ENCODE peak calls at places on chromosomes 16 and 17, in eight cellular contexts. One of them, this sample, is unnamed.

GRCh38 chr17:51128089-51128488 is 7.4 kb upstream of the SPAG9 start:
- DNase-seq in Kasumi-1: no peak
- DNase-seq in hippocampal formation: no peak
- DNase-seq in nephron progenitor cell: no peak
- DNase-seq in BJ: no peak
- DNase-seq in naive thymus-derived CD8-positive, alpha-beta T cell: no peak
- DNase-seq in NCI-H2029 treated with DMSO at 0.1 percent for 48 hours: no peak
- DNase-seq in activated CD4-positive, alpha-beta T cell treated with anti-CD3 and anti-CD28 coated beads for 48 hours: peak; percentile 30
- DNase-seq in this sample: peak; percentile 31

GRCh38 chr16:22386976-22387375 is 12.6 kb upstream of the CDR2 start:
- DNase-seq in naive thymus-derived CD8-positive, alpha-beta T cell: no peak
- DNase-seq in Kasumi-1: no peak
- DNase-seq in nephron progenitor cell: no peak
- DNase-seq in activated CD4-positive, alpha-beta T cell treated with anti-CD3 and anti-CD28 coated beads for 48 hours: no peak
- DNase-seq in hippocampal formation: no peak
- DNase-seq in BJ: peak; percentile 95
- DNase-seq in NCI-H2029 treated with DMSO at 0.1 percent for 48 hours: no peak
- DNase-seq in this sample: peak; percentile 61

GRCh38 chr17:49494399-49494798 is 694 bp upstream of the NGFR start:
- DNase-seq in hippocampal formation: no peak
- DNase-seq in Kasumi-1: no peak
- DNase-seq in NCI-H2029 treated with DMSO at 0.1 percent for 48 hours: no peak
- DNase-seq in activated CD4-positive, alpha-beta T cell treated with anti-CD3 and anti-CD28 coated beads for 48 hours: no peak
- DNase-seq in naive thymus-derived CD8-positive, alpha-beta T cell: no peak
- DNase-seq in nephron progenitor cell: no peak
- DNase-seq in BJ: no peak
- DNase-seq in this sample: no peak

GRCh38 chr16:59385953-59386352 is 651.8 kb upstream of the GOT2 start:
- DNase-seq in naive thymus-derived CD8-positive, alpha-beta T cell: no peak
- DNase-seq in BJ: peak; percentile 89
- DNase-seq in NCI-H2029 treated with DMSO at 0.1 percent for 48 hours: no peak
- DNase-seq in hippocampal formation: no peak
- DNase-seq in activated CD4-positive, alpha-beta T cell treated with anti-CD3 and anti-CD28 coated beads for 48 hours: no peak
- DNase-seq in nephron progenitor cell: no peak
- DNase-seq in Kasumi-1: no peak
- DNase-seq in this sample: peak; percentile 63

GRCh38 chr16:17467923-17468540 is 2.7 kb downstream of the XYLT1 start:
- DNase-seq in naive thymus-derived CD8-positive, alpha-beta T cell: peak; percentile 40
- DNase-seq in Kasumi-1: peak; percentile 32
- DNase-seq in activated CD4-positive, alpha-beta T cell treated with anti-CD3 and anti-CD28 coated beads for 48 hours: peak; percentile 52
- DNase-seq in hippocampal formation: peak; percentile 71
- DNase-seq in NCI-H2029 treated with DMSO at 0.1 percent for 48 hours: peak; percentile 38
- DNase-seq in nephron progenitor cell: peak; percentile 70
- DNase-seq in BJ: no peak
- DNase-seq in this sample: peak; percentile 93

GRCh38 chr16:58652741-58653140 is 23.1 kb upstream of the CNOT1 start:
- DNase-seq in naive thymus-derived CD8-positive, alpha-beta T cell: no peak
- DNase-seq in activated CD4-positive, alpha-beta T cell treated with anti-CD3 and anti-CD28 coated beads for 48 hours: no peak
- DNase-seq in nephron progenitor cell: peak; percentile 16
- DNase-seq in NCI-H2029 treated with DMSO at 0.1 percent for 48 hours: no peak
- DNase-seq in hippocampal formation: no peak
- DNase-seq in BJ: no peak
- DNase-seq in Kasumi-1: no peak
- DNase-seq in this sample: peak; percentile 50

GRCh38 chr17:65278050-65278819 is 141.1 kb downstream of the RGS9 start:
- DNase-seq in hippocampal formation: peak; percentile 0
- DNase-seq in activated CD4-positive, alpha-beta T cell treated with anti-CD3 and anti-CD28 coated beads for 48 hours: peak; percentile 48
- DNase-seq in BJ: no peak
- DNase-seq in nephron progenitor cell: peak; percentile 78
- DNase-seq in naive thymus-derived CD8-positive, alpha-beta T cell: peak; percentile 9
- DNase-seq in NCI-H2029 treated with DMSO at 0.1 percent for 48 hours: peak; percentile 2
- DNase-seq in Kasumi-1: peak; percentile 53
- DNase-seq in this sample: peak; percentile 83

GRCh38 chr17:73637866-73638265 is 6.4 kb downstream of the SDK2 start:
- DNase-seq in Kasumi-1: no peak
- DNase-seq in naive thymus-derived CD8-positive, alpha-beta T cell: no peak
- DNase-seq in nephron progenitor cell: no peak
- DNase-seq in hippocampal formation: no peak
- DNase-seq in NCI-H2029 treated with DMSO at 0.1 percent for 48 hours: no peak
- DNase-seq in BJ: no peak
- DNase-seq in activated CD4-positive, alpha-beta T cell treated with anti-CD3 and anti-CD28 coated beads for 48 hours: no peak
- DNase-seq in this sample: no peak

GRCh38 chr17:22515599-22515998 is 823.3 kb downstream of the KCNJ18 start:
- DNase-seq in naive thymus-derived CD8-positive, alpha-beta T cell: no peak
- DNase-seq in NCI-H2029 treated with DMSO at 0.1 percent for 48 hours: no peak
- DNase-seq in BJ: no peak
- DNase-seq in hippocampal formation: no peak
- DNase-seq in Kasumi-1: no peak
- DNase-seq in activated CD4-positive, alpha-beta T cell treated with anti-CD3 and anti-CD28 coated beads for 48 hours: no peak
- DNase-seq in nephron progenitor cell: no peak
- DNase-seq in this sample: no peak

GRCh38 chr16:85832578-85833539 is 33.4 kb downstream of the COX4I1 start:
- DNase-seq in NCI-H2029 treated with DMSO at 0.1 percent for 48 hours: no peak
- DNase-seq in hippocampal formation: no peak
- DNase-seq in nephron progenitor cell: no peak
- DNase-seq in Kasumi-1: peak; percentile 12
- DNase-seq in activated CD4-positive, alpha-beta T cell treated with anti-CD3 and anti-CD28 coated beads for 48 hours: no peak
- DNase-seq in naive thymus-derived CD8-positive, alpha-beta T cell: no peak
- DNase-seq in BJ: no peak
- DNase-seq in this sample: no peak

GRCh38 chr16:72068930-72069329 is 5.9 kb downstream of the HPR start:
- DNase-seq in nephron progenitor cell: no peak
- DNase-seq in Kasumi-1: no peak
- DNase-seq in activated CD4-positive, alpha-beta T cell treated with anti-CD3 and anti-CD28 coated beads for 48 hours: no peak
- DNase-seq in NCI-H2029 treated with DMSO at 0.1 percent for 48 hours: no peak
- DNase-seq in naive thymus-derived CD8-positive, alpha-beta T cell: no peak
- DNase-seq in hippocampal formation: no peak
- DNase-seq in BJ: no peak
- DNase-seq in this sample: no peak

GRCh38 chr17:13776027-13776551 is 174.4 kb upstream of the HS3ST3A1 start:
- DNase-seq in NCI-H2029 treated with DMSO at 0.1 percent for 48 hours: no peak
- DNase-seq in hippocampal formation: no peak
- DNase-seq in Kasumi-1: no peak
- DNase-seq in BJ: no peak
- DNase-seq in naive thymus-derived CD8-positive, alpha-beta T cell: no peak
- DNase-seq in activated CD4-positive, alpha-beta T cell treated with anti-CD3 and anti-CD28 coated beads for 48 hours: no peak
- DNase-seq in nephron progenitor cell: no peak
- DNase-seq in this sample: peak; percentile 4

GRCh38 chr16:2037115-2037514 is 10.4 kb downstream of the NHERF2 start:
- DNase-seq in BJ: no peak
- DNase-seq in naive thymus-derived CD8-positive, alpha-beta T cell: no peak
- DNase-seq in NCI-H2029 treated with DMSO at 0.1 percent for 48 hours: no peak
- DNase-seq in nephron progenitor cell: no peak
- DNase-seq in hippocampal formation: no peak
- DNase-seq in activated CD4-positive, alpha-beta T cell treated with anti-CD3 and anti-CD28 coated beads for 48 hours: no peak
- DNase-seq in Kasumi-1: no peak
- DNase-seq in this sample: no peak

GRCh38 chr17:40350410-40351184 is 13.9 kb downstream of the GJD3 start:
- DNase-seq in NCI-H2029 treated with DMSO at 0.1 percent for 48 hours: no peak
- DNase-seq in Kasumi-1: no peak
- DNase-seq in activated CD4-positive, alpha-beta T cell treated with anti-CD3 and anti-CD28 coated beads for 48 hours: no peak
- DNase-seq in naive thymus-derived CD8-positive, alpha-beta T cell: no peak
- DNase-seq in nephron progenitor cell: peak; percentile 94
- DNase-seq in hippocampal formation: no peak
- DNase-seq in BJ: no peak
- DNase-seq in this sample: peak; percentile 95

GRCh38 chr16:2333772-2334379 is 6.7 kb downstream of the ABCA3 start:
- DNase-seq in hippocampal formation: no peak
- DNase-seq in naive thymus-derived CD8-positive, alpha-beta T cell: no peak
- DNase-seq in BJ: no peak
- DNase-seq in nephron progenitor cell: no peak
- DNase-seq in Kasumi-1: no peak
- DNase-seq in activated CD4-positive, alpha-beta T cell treated with anti-CD3 and anti-CD28 coated beads for 48 hours: no peak
- DNase-seq in NCI-H2029 treated with DMSO at 0.1 percent for 48 hours: no peak
- DNase-seq in this sample: peak; percentile 28

GRCh38 chr17:17526369-17526768 is 30.2 kb upstream of the RASD1 start:
- DNase-seq in hippocampal formation: no peak
- DNase-seq in BJ: no peak
- DNase-seq in naive thymus-derived CD8-positive, alpha-beta T cell: no peak
- DNase-seq in activated CD4-positive, alpha-beta T cell treated with anti-CD3 and anti-CD28 coated beads for 48 hours: no peak
- DNase-seq in NCI-H2029 treated with DMSO at 0.1 percent for 48 hours: no peak
- DNase-seq in Kasumi-1: no peak
- DNase-seq in nephron progenitor cell: no peak
- DNase-seq in this sample: no peak

GRCh38 chr17:81256616-81257015 is 17.5 kb downstream of the NDUFAF8 start:
- DNase-seq in hippocampal formation: no peak
- DNase-seq in NCI-H2029 treated with DMSO at 0.1 percent for 48 hours: no peak
- DNase-seq in naive thymus-derived CD8-positive, alpha-beta T cell: no peak
- DNase-seq in activated CD4-positive, alpha-beta T cell treated with anti-CD3 and anti-CD28 coated beads for 48 hours: no peak
- DNase-seq in nephron progenitor cell: no peak
- DNase-seq in Kasumi-1: no peak
- DNase-seq in BJ: no peak
- DNase-seq in this sample: no peak

GRCh38 chr16:14011846-14012245 is 59.3 kb upstream of the MRTFB start:
- DNase-seq in Kasumi-1: no peak
- DNase-seq in nephron progenitor cell: no peak
- DNase-seq in NCI-H2029 treated with DMSO at 0.1 percent for 48 hours: no peak
- DNase-seq in naive thymus-derived CD8-positive, alpha-beta T cell: no peak
- DNase-seq in BJ: no peak
- DNase-seq in hippocampal formation: no peak
- DNase-seq in activated CD4-positive, alpha-beta T cell treated with anti-CD3 and anti-CD28 coated beads for 48 hours: no peak
- DNase-seq in this sample: no peak

GRCh38 chr16:58733248-58733670 is 857 bp downstream of the GOT2 start:
- DNase-seq in BJ: no peak
- DNase-seq in naive thymus-derived CD8-positive, alpha-beta T cell: no peak
- DNase-seq in Kasumi-1: no peak
- DNase-seq in nephron progenitor cell: peak; percentile 60
- DNase-seq in NCI-H2029 treated with DMSO at 0.1 percent for 48 hours: no peak
- DNase-seq in hippocampal formation: no peak
- DNase-seq in activated CD4-positive, alpha-beta T cell treated with anti-CD3 and anti-CD28 coated beads for 48 hours: no peak
- DNase-seq in this sample: no peak

GRCh38 chr16:27455700-27456099 is 53.7 kb downstream of the IL21R start:
- DNase-seq in naive thymus-derived CD8-positive, alpha-beta T cell: peak; percentile 47
- DNase-seq in Kasumi-1: peak; percentile 54
- DNase-seq in BJ: no peak
- DNase-seq in hippocampal formation: no peak
- DNase-seq in NCI-H2029 treated with DMSO at 0.1 percent for 48 hours: no peak
- DNase-seq in activated CD4-positive, alpha-beta T cell treated with anti-CD3 and anti-CD28 coated beads for 48 hours: no peak
- DNase-seq in nephron progenitor cell: no peak
- DNase-seq in this sample: peak; percentile 88

GRCh38 chr17:65729207-65729606 is 167.8 kb upstream of the AXIN2 start:
- DNase-seq in BJ: no peak
- DNase-seq in Kasumi-1: no peak
- DNase-seq in nephron progenitor cell: no peak
- DNase-seq in NCI-H2029 treated with DMSO at 0.1 percent for 48 hours: no peak
- DNase-seq in activated CD4-positive, alpha-beta T cell treated with anti-CD3 and anti-CD28 coated beads for 48 hours: no peak
- DNase-seq in naive thymus-derived CD8-positive, alpha-beta T cell: no peak
- DNase-seq in hippocampal formation: no peak
- DNase-seq in this sample: no peak

GRCh38 chr17:78412403-78412802 is 34.0 kb downstream of the PGS1 start:
- DNase-seq in naive thymus-derived CD8-positive, alpha-beta T cell: peak; percentile 53
- DNase-seq in nephron progenitor cell: no peak
- DNase-seq in activated CD4-positive, alpha-beta T cell treated with anti-CD3 and anti-CD28 coated beads for 48 hours: peak; percentile 69
- DNase-seq in Kasumi-1: peak; percentile 62
- DNase-seq in hippocampal formation: no peak
- DNase-seq in BJ: no peak
- DNase-seq in NCI-H2029 treated with DMSO at 0.1 percent for 48 hours: no peak
- DNase-seq in this sample: peak; percentile 46

GRCh38 chr16:29148867-29149272 is 164.0 kb downstream of the LAT start:
- DNase-seq in nephron progenitor cell: no peak
- DNase-seq in NCI-H2029 treated with DMSO at 0.1 percent for 48 hours: no peak
- DNase-seq in Kasumi-1: no peak
- DNase-seq in BJ: no peak
- DNase-seq in activated CD4-positive, alpha-beta T cell treated with anti-CD3 and anti-CD28 coated beads for 48 hours: peak; percentile 64
- DNase-seq in naive thymus-derived CD8-positive, alpha-beta T cell: peak; percentile 95
- DNase-seq in hippocampal formation: no peak
- DNase-seq in this sample: no peak

GRCh38 chr17:50672831-50673551 is 34.7 kb downstream of the ANKRD40 start:
- DNase-seq in NCI-H2029 treated with DMSO at 0.1 percent for 48 hours: no peak
- DNase-seq in naive thymus-derived CD8-positive, alpha-beta T cell: no peak
- DNase-seq in activated CD4-positive, alpha-beta T cell treated with anti-CD3 and anti-CD28 coated beads for 48 hours: no peak
- DNase-seq in BJ: no peak
- DNase-seq in nephron progenitor cell: no peak
- DNase-seq in Kasumi-1: no peak
- DNase-seq in hippocampal formation: no peak
- DNase-seq in this sample: no peak

GRCh38 chr16:30786936-30787612 is at the start of gene ZNF629:
- DNase-seq in naive thymus-derived CD8-positive, alpha-beta T cell: peak; percentile 28
- DNase-seq in NCI-H2029 treated with DMSO at 0.1 percent for 48 hours: no peak
- DNase-seq in hippocampal formation: peak; percentile 74
- DNase-seq in Kasumi-1: peak; percentile 34
- DNase-seq in nephron progenitor cell: peak; percentile 77
- DNase-seq in activated CD4-positive, alpha-beta T cell treated with anti-CD3 and anti-CD28 coated beads for 48 hours: peak; percentile 44
- DNase-seq in BJ: no peak
- DNase-seq in this sample: peak; percentile 94

GRCh38 chr17:2396568-2397246 is 4.2 kb downstream of the MNT start:
- DNase-seq in BJ: peak; percentile 91
- DNase-seq in hippocampal formation: no peak
- DNase-seq in activated CD4-positive, alpha-beta T cell treated with anti-CD3 and anti-CD28 coated beads for 48 hours: peak; percentile 70
- DNase-seq in naive thymus-derived CD8-positive, alpha-beta T cell: peak; percentile 40
- DNase-seq in nephron progenitor cell: peak; percentile 92
- DNase-seq in Kasumi-1: peak; percentile 82
- DNase-seq in NCI-H2029 treated with DMSO at 0.1 percent for 48 hours: no peak
- DNase-seq in this sample: peak; percentile 99

GRCh38 chr17:10135539-10136257 is 62.7 kb downstream of the GAS7 start:
- DNase-seq in nephron progenitor cell: no peak
- DNase-seq in NCI-H2029 treated with DMSO at 0.1 percent for 48 hours: no peak
- DNase-seq in activated CD4-positive, alpha-beta T cell treated with anti-CD3 and anti-CD28 coated beads for 48 hours: no peak
- DNase-seq in BJ: peak; percentile 38
- DNase-seq in Kasumi-1: peak; percentile 27
- DNase-seq in naive thymus-derived CD8-positive, alpha-beta T cell: no peak
- DNase-seq in hippocampal formation: no peak
- DNase-seq in this sample: peak; percentile 45

GRCh38 chr17:6061290-6061689 is 8.9 kb upstream of the WSCD1 start:
- DNase-seq in nephron progenitor cell: no peak
- DNase-seq in hippocampal formation: no peak
- DNase-seq in Kasumi-1: no peak
- DNase-seq in BJ: no peak
- DNase-seq in activated CD4-positive, alpha-beta T cell treated with anti-CD3 and anti-CD28 coated beads for 48 hours: no peak
- DNase-seq in naive thymus-derived CD8-positive, alpha-beta T cell: no peak
- DNase-seq in NCI-H2029 treated with DMSO at 0.1 percent for 48 hours: no peak
- DNase-seq in this sample: no peak

GRCh38 chr17:29582767-29583166 is 6.7 kb downstream of the GIT1 start:
- DNase-seq in BJ: no peak
- DNase-seq in activated CD4-positive, alpha-beta T cell treated with anti-CD3 and anti-CD28 coated beads for 48 hours: no peak
- DNase-seq in nephron progenitor cell: no peak
- DNase-seq in naive thymus-derived CD8-positive, alpha-beta T cell: no peak
- DNase-seq in hippocampal formation: peak; percentile 84
- DNase-seq in NCI-H2029 treated with DMSO at 0.1 percent for 48 hours: no peak
- DNase-seq in Kasumi-1: no peak
- DNase-seq in this sample: no peak

GRCh38 chr16:75380870-75381269 is 52.4 kb downstream of the CFDP1 start:
- DNase-seq in Kasumi-1: no peak
- DNase-seq in naive thymus-derived CD8-positive, alpha-beta T cell: no peak
- DNase-seq in BJ: no peak
- DNase-seq in NCI-H2029 treated with DMSO at 0.1 percent for 48 hours: no peak
- DNase-seq in hippocampal formation: no peak
- DNase-seq in nephron progenitor cell: no peak
- DNase-seq in activated CD4-positive, alpha-beta T cell treated with anti-CD3 and anti-CD28 coated beads for 48 hours: no peak
- DNase-seq in this sample: no peak